ENCODE peak calls at places on chromosomes 6 and 20, in four cellular contexts. V is OCI-LY7, D is A549, O is breast epithelium. F is an unnamed sample.

GRCh38 chr6:13730704-13731103 is 19.1 kb upstream of the RANBP9 start:
- DNase-seq in V (no peak), D (no peak), O (no peak), F (no peak)

GRCh38 chr20:62277253-62277652 is 25.5 kb upstream of the ADRM1 start:
- DNase-seq in V (no peak), D (no peak), O (no peak), F (no peak)

GRCh38 chr6:145277358-145278097 is 457.8 kb downstream of the EPM2A start:
- DNase-seq in V (no peak), D (no peak), O (no peak), F (no peak)

GRCh38 chr6:35214869-35215664 is 1.3 kb downstream of the SCUBE3 start:
- DNase-seq in V (no peak), D (no peak), O (no peak), F (no peak)

GRCh38 chr20:33372993-33373441 is 28.3 kb downstream of the CDK5RAP1 start:
- DNase-seq in V (no peak), D (no peak), O (no peak), F (peak)

GRCh38 chr20:23083553-23084220 is 2.4 kb downstream of the CD93 start:
- DNase-seq in V (no peak), D (no peak), O (no peak), F (no peak)

GRCh38 chr6:32853541-32854375 is at the start of the genes PSMB9 and TAP1:
- DNase-seq in V (peak), D (peak), O (peak), F (peak)

GRCh38 chr6:11288065-11288464 is 55.6 kb upstream of the NEDD9 start:
- DNase-seq in V (no peak), D (no peak), O (peak), F (no peak)

GRCh38 chr20:46670585-46671584 is 18.4 kb downstream of the TP53RK start:
- DNase-seq in V (no peak), D (no peak), O (no peak), F (no peak)

GRCh38 chr6:8983202-8983688 is 547.9 kb upstream of the SLC35B3 start:
- DNase-seq in V (peak), D (peak), O (peak), F (no peak)

GRCh38 chr6:4299476-4299875 is 164.1 kb upstream of the ECI2 start:
- DNase-seq in V (no peak), D (no peak), O (no peak), F (no peak)

GRCh38 chr6:146337376-146337775 is 206.3 kb upstream of the RAB32 start:
- DNase-seq in V (no peak), D (no peak), O (no peak), F (no peak)

GRCh38 chr20:13819885-13820645 is 35.2 kb downstream of the NDUFAF5 start:
- DNase-seq in V (peak), D (peak), O (no peak), F (no peak)

GRCh38 chr6:154805288-154805911 is 72.2 kb downstream of the SCAF8 start:
- DNase-seq in V (peak), D (peak), O (no peak), F (no peak)
- TF ChIP-seq CTCF in V (peak), D (peak), O (no peak), F (peak)

DNA sequence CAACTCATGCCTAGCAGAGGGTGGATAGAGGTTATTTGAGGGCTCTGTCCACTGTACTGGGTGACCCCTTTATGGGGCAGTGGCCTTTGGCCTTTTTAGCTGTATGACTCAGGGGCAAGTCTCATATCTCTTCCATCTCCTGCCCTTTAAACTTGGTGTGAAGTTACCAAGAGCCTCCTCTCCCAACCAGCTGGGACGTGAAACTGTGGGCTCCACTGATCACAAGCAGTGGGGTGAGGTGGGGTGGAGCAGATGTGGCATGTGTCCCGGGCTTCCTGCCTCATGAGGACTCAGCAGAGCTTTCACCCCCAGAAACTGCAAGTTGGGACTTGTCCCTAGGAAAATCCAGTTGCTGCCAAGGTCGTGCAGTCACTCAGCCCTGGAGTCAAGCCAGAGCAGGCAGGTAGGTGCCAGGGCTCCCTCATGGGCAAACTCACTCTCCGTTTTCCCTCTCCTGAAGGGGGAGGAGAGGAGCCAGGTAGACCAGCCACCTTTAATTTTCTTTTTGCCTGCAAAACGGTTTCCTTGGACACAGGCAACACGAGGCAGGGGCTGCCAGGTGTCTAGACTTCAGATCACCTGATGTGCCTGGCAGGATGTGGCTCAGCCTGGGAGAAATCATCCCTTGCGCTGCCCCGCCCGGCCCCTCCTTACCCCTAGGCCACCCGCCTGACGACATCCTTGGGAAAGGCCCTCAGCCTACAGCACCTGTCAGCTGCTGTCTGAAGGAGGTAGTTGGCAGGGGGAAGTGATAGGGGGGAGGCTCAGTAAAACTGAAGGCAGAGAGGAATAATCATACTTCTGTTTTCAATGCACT is 4.0 kb downstream of the CDKN1A start:
- DNase-seq in V (peak), D (no peak), O (peak), F (no peak)
- TF ChIP-seq CTCF in V (no peak), D (no peak), O (no peak), F (no peak)

GRCh38 chr6:154661751-154662150 is 71.5 kb upstream of the SCAF8 start:
- DNase-seq in V (no peak), D (no peak), O (no peak), F (no peak)
- TF ChIP-seq CTCF in V (no peak), D (no peak), O (no peak), F (no peak)

GRCh38 chr6:162416845-162417537 is 310.6 kb downstream of the PRKN start:
- DNase-seq in V (no peak), D (no peak), O (no peak), F (no peak)
- TF ChIP-seq CTCF in V (no peak), D (no peak), O (no peak), F (no peak)

DNA sequence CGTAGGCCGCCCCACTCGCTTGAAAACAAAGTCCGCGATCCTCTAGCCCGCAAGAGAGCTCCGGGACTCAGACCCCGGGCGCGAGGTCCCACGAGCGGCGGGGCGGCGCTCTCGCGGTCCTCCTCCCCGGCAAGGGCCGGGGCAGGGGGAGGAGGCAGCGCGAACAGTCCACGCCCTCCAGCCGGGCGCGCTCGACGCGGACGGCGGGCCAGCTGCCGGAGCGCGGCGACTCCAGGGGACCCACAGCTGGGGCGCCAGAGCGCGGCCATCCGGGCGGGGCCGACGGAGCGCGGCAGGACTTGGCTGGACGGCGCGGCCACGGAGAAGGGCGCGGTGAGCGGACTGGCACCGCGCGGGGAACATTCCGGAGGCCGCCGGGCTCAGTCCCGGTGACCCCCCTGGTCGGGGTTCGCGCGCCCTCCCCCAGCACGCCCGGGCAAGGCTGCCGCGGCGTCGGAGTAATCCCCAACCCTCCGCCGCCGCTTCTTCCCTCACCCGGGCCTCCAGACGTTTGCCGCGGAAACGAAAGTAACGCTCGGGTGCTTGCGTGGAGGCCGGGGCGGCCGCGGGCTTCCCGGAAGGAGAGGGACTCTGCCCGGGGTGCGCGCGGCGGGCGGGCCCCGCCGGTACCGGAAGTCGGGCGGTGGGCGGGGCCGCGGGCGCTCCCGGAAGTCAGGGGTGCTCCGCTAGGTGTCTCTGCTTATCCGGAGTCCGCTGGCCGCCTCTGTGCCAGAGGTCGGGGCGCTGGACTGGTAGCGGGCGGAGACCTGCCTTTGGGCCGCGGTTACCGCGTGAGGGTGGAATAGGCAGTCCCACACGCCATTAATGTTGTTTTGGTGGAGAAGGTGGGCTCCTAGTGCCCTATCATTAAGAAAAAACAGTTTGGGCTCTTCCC is at the start of gene RIPK1:
- DNase-seq in V (peak), D (peak), O (peak), F (peak)
- TF ChIP-seq CTCF in V (peak), D (no peak), O (no peak), F (no peak)

GRCh38 chr6:5744497-5744896 is 262.2 kb downstream of the NRN1 start:
- DNase-seq in V (no peak), D (no peak), O (no peak), F (no peak)

GRCh38 chr6:5749016-5749665 is 257.6 kb downstream of the NRN1 start:
- DNase-seq in V (no peak), D (no peak), O (no peak), F (no peak)

GRCh38 chr6:5747379-5747778 is 259.3 kb downstream of the NRN1 start:
- DNase-seq in V (no peak), D (no peak), O (no peak), F (no peak)

GRCh38 chr6:5745081-5745480 is 261.6 kb downstream of the NRN1 start:
- DNase-seq in V (no peak), D (no peak), O (no peak), F (no peak)

GRCh38 chr6:5746392-5747140 is 260.2 kb downstream of the NRN1 start:
- DNase-seq in V (no peak), D (no peak), O (no peak), F (no peak)
- TF ChIP-seq CTCF in V (peak), D (peak), O (no peak), F (no peak)

GRCh38 chr20:48171071-48171470 is 385.8 kb upstream of the SULF2 start:
- DNase-seq in V (no peak), D (no peak), O (no peak), F (no peak)

GRCh38 chr20:48169650-48170049 is 384.4 kb upstream of the SULF2 start:
- DNase-seq in V (no peak), D (no peak), O (no peak), F (no peak)

GRCh38 chr20:48170625-48171024 is 385.3 kb upstream of the SULF2 start:
- DNase-seq in V (peak), D (no peak), O (no peak), F (no peak)

GRCh38 chr20:48175261-48175660 is 390.0 kb upstream of the SULF2 start:
- DNase-seq in V (no peak), D (no peak), O (no peak), F (no peak)

GRCh38 chr20:48171626-48172025 is 386.3 kb upstream of the SULF2 start:
- DNase-seq in V (no peak), D (no peak), O (no peak), F (no peak)
- TF ChIP-seq CTCF in V (no peak), D (no peak), O (no peak), F (no peak)

GRCh38 chr20:49602370-49603208 is 34.7 kb upstream of the PTGIS start:
- DNase-seq in V (no peak), D (no peak), O (no peak), F (no peak)

GRCh38 chr20:49601153-49601924 is 33.4 kb upstream of the PTGIS start:
- DNase-seq in V (no peak), D (no peak), O (no peak), F (no peak)

GRCh38 chr20:49599746-49600113 is 31.8 kb upstream of the PTGIS start:
- DNase-seq in V (no peak), D (no peak), O (no peak), F (no peak)

GRCh38 chr20:49607568-49607967 is 39.6 kb upstream of the PTGIS start:
- DNase-seq in V (no peak), D (no peak), O (no peak), F (no peak)

DNA sequence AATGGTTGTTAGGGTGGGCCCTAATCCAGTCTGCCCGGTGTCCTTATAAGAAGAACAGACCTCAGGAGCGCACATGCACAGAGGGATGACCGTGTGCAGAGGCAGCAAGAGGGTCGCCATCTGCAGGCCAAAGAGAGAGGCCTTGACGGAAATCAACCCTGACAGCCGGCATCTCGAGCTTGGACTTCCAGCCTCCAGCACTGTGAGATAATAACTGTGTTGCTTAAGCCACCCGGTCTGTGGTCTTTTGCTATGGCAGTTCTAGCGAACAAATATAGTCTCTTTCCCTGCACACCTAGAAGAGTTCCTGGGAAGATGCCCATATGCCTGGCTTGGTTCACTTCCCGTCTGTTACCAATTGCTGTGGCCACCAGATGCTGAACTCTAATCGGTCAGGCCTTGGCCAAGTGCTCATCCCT is 35.3 kb upstream of the PTGIS start:
- DNase-seq in V (peak), D (no peak), O (no peak), F (no peak)
- TF ChIP-seq CTCF in V (peak), D (peak), O (no peak), F (no peak)

GRCh38 chr6:169225131-169225576 is 28.5 kb downstream of the THBS2 start:
- DNase-seq in V (no peak), D (no peak), O (no peak), F (peak)

GRCh38 chr6:169227116-169227515 is 26.5 kb downstream of the THBS2 start:
- DNase-seq in V (no peak), D (no peak), O (no peak), F (no peak)

GRCh38 chr6:169224185-169224695 is 29.4 kb downstream of the THBS2 start:
- DNase-seq in V (no peak), D (no peak), O (no peak), F (no peak)

GRCh38 chr6:169224716-169225115 is 28.9 kb downstream of the THBS2 start:
- DNase-seq in V (no peak), D (no peak), O (no peak), F (no peak)

GRCh38 chr6:169225887-169226286 is 27.8 kb downstream of the THBS2 start:
- DNase-seq in V (no peak), D (no peak), O (no peak), F (no peak)
- TF ChIP-seq CTCF in V (no peak), D (no peak), O (no peak), F (no peak)

F was measured in ascending aorta.